ENCODE peak calls at places on chromosome 3, in four cellular contexts. C is K562, W is GM12878, E is HepG2. P is an unnamed sample.

GRCh38 chr3:132593950-132594328 is 3.1 kb upstream of the ACKR4 start:
- DNase-seq in W (no peak), E (no peak), C (no peak), P (no peak)

GRCh38 chr3:100317928-100318327 is 16.6 kb upstream of the NIT2 start:
- DNase-seq in W (no peak), C (no peak), E (no peak), P (no peak)

GRCh38 chr3:187165144-187165543 is 25.8 kb upstream of the RPL39L start:
- DNase-seq in W (no peak), E (peak; percentile 58), C (peak; percentile 53), P (peak; percentile 53)

GRCh38 chr3:130645261-130645660 is 101.4 kb downstream of the PIK3R4 start:
- DNase-seq in W (no peak), E (no peak), C (no peak), P (no peak)

GRCh38 chr3:171420667-171421066 is 39.5 kb downstream of the TNIK start:
- DNase-seq in E (no peak), C (no peak), W (no peak), P (no peak)

GRCh38 chr3:144470646-144471045 is 499.0 kb downstream of the DIPK2A start:
- DNase-seq in C (no peak), W (no peak), E (no peak), P (no peak)

GRCh38 chr3:42077785-42078184 is 13.4 kb upstream of the TRAK1 start:
- DNase-seq in C (no peak), W (no peak), E (no peak), P (no peak)

GRCh38 chr3:5304789-5305680 is 117.5 kb downstream of the EDEM1 start:
- DNase-seq in C (peak; percentile 56), E (peak; percentile 34), W (no peak), P (peak; percentile 41)

GRCh38 chr3:60582285-60582684 is 669.0 kb downstream of the FHIT start:
- DNase-seq in E (no peak), W (no peak), C (no peak), P (no peak)

GRCh38 chr3:159266779-159267178 is 464.9 kb downstream of the MFSD1 start:
- DNase-seq in C (peak; percentile 43), W (no peak), E (peak; percentile 23), P (peak; percentile 61)

GRCh38 chr3:2993719-2994118 is 116.5 kb downstream of the IL5RA start:
- DNase-seq in W (no peak), E (no peak), C (no peak), P (no peak)

GRCh38 chr3:42683875-42684593 is 1.3 kb upstream of the KLHL40 start:
- DNase-seq in C (peak; percentile 98), W (no peak), E (peak; percentile 71), P (peak; percentile 76)

GRCh38 chr3:120424506-120424905 is 26.3 kb downstream of the FSTL1 start:
- DNase-seq in C (no peak), W (no peak), E (no peak), P (no peak)

GRCh38 chr3:119367000-119367399 is 72.8 kb downstream of the ARHGAP31 start:
- DNase-seq in C (no peak), W (no peak), E (no peak), P (no peak)

GRCh38 chr3:112531358-112531781 is 30.4 kb downstream of the ATG3 start:
- DNase-seq in W (no peak), E (peak; percentile 3), C (peak; percentile 7), P (peak; percentile 38)

GRCh38 chr3:30752961-30753360 is 141.5 kb downstream of the GADL1 start:
- DNase-seq in W (no peak), C (no peak), E (peak; percentile 21), P (peak; percentile 60)

GRCh38 chr3:53715815-53716483 is 130.3 kb downstream of the CHDH start:
- DNase-seq in E (no peak), C (no peak), W (no peak), P (no peak)

GRCh38 chr3:38122712-38123290 is 14.1 kb downstream of the ACAA1 start:
- DNase-seq in E (no peak), C (no peak), W (no peak), P (no peak)

GRCh38 chr3:66476852-66477381 is 23.9 kb downstream of the LRIG1 start:
- DNase-seq in E (peak; percentile 58), C (no peak), W (no peak), P (no peak)

GRCh38 chr3:119990888-119991287 is 103.4 kb downstream of the GSK3B start:
- DNase-seq in W (no peak), E (no peak), C (no peak), P (no peak)

GRCh38 chr3:126937533-126938432 is 45.1 kb upstream of the PLXNA1 start:
- DNase-seq in C (no peak), W (no peak), E (no peak), P (no peak)

GRCh38 chr3:69806735-69807438 is 67.6 kb downstream of the MITF start:
- DNase-seq in C (no peak), W (no peak), E (no peak), P (no peak)

GRCh38 chr3:142649996-142650693 is 54.0 kb downstream of the PLS1 start:
- DNase-seq in E (no peak), C (no peak), W (no peak), P (no peak)

GRCh38 chr3:49668414-49668797 is 5.7 kb upstream of the APEH start:
- DNase-seq in W (no peak), E (peak; percentile 76), C (peak; percentile 31), P (peak; percentile 50)

GRCh38 chr3:146968204-146968651 is 363.1 kb upstream of the PLSCR5 start:
- DNase-seq in E (no peak), W (no peak), C (no peak), P (no peak)

GRCh38 chr3:9396301-9396631 is 1.1 kb upstream of the SETD5 start:
- DNase-seq in E (no peak), W (peak; percentile 72), C (peak; percentile 84), P (peak; percentile 76)

GRCh38 chr3:36800533-36801116 is 36.3 kb upstream of the DCLK3 start:
- DNase-seq in E (no peak), C (no peak), W (no peak), P (no peak)

GRCh38 chr3:71005797-71006321 is 577.7 kb downstream of the FOXP1 start:
- DNase-seq in E (no peak), C (no peak), W (no peak), P (no peak)

GRCh38 chr3:103158183-103158582 is 723.4 kb downstream of the ZPLD1 start:
- DNase-seq in W (no peak), E (no peak), C (no peak), P (peak; percentile 0)
- TF ChIP-seq JUNB in W (no peak), E (no peak), C (no peak), P (no peak)

GRCh38 chr3:141306922-141307321 is 61.4 kb upstream of the ZBTB38 start:
- DNase-seq in W (no peak), E (no peak), C (no peak), P (no peak)
- TF ChIP-seq MYC in W (no peak), E (no peak), C (no peak), P (no peak)

GRCh38 chr3:195542261-195542660 is 864 bp downstream of the PPP1R2 start:
- DNase-seq in C (no peak), W (no peak), E (no peak), P (no peak)
- TF ChIP-seq JUNB in C (no peak), W (no peak), E (no peak), P (no peak)

GRCh38 chr3:12750223-12750622 is 8.8 kb downstream of the TMEM40 start:
- DNase-seq in E (peak; percentile 31), C (no peak), W (no peak), P (no peak)
- TF ChIP-seq MYC in E (no peak), C (no peak), W (no peak), P (no peak)

DNA sequence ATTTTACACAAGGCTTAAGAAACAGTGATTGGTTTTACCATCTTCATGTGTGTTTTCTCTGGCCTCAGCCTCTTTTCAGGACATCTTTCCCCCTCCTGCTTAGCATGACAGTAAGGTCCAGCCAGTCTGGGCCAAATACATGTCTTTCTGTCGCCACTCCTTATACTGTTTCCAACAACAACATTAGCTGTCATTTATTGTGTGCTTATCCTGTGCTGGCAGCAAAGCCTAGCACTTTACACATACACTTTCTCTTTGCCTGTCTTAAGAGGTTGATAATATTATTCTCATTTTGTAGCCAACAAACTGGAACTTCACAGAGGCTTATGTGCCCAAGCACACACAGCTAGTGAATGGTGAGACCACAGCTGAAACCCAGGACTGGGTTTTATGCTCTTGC is 37.8 kb downstream of the B3GALNT1 start:
- DNase-seq in E (no peak), C (no peak), W (no peak), P (no peak)
- TF ChIP-seq JUNB in E (no peak), C (no peak), W (no peak), P (no peak)

GRCh38 chr3:176855213-176855612 is 342.1 kb downstream of the TBL1XR1 start:
- DNase-seq in C (no peak), E (no peak), W (no peak), P (no peak)

GRCh38 chr3:176855901-176856486 is 341.3 kb downstream of the TBL1XR1 start:
- DNase-seq in W (no peak), C (no peak), E (no peak), P (no peak)

DNA sequence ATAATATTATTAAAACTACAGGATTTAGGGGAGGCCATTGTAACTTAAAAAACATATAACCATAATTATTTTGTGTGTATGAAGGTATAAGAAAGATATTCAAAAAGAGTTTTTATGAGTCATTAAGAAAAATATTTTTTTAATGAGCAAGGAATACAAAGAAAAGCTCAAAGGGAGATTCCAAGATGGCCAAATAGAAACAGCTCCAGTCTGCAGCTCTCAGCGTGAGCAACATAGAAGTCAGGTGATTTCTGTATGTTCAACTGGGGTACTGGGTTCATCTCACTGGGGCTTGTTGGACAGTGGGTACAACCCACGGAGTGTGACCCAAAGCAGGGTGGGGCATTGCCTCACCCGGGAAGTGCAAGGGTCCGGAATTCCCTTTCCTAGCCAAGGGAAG is 336.1 kb downstream of the TBL1XR1 start:
- DNase-seq in C (no peak), E (no peak), W (no peak), P (no peak)
- TF ChIP-seq MYC in C (no peak), E (no peak), W (no peak), P (no peak)

GRCh38 chr3:193046369-193046768 is 128.7 kb upstream of the MB21D2 start:
- DNase-seq in C (no peak), E (no peak), W (no peak), P (no peak)

GRCh38 chr3:193039058-193039457 is 121.4 kb upstream of the MB21D2 start:
- DNase-seq in E (no peak), W (no peak), C (no peak), P (no peak)

DNA sequence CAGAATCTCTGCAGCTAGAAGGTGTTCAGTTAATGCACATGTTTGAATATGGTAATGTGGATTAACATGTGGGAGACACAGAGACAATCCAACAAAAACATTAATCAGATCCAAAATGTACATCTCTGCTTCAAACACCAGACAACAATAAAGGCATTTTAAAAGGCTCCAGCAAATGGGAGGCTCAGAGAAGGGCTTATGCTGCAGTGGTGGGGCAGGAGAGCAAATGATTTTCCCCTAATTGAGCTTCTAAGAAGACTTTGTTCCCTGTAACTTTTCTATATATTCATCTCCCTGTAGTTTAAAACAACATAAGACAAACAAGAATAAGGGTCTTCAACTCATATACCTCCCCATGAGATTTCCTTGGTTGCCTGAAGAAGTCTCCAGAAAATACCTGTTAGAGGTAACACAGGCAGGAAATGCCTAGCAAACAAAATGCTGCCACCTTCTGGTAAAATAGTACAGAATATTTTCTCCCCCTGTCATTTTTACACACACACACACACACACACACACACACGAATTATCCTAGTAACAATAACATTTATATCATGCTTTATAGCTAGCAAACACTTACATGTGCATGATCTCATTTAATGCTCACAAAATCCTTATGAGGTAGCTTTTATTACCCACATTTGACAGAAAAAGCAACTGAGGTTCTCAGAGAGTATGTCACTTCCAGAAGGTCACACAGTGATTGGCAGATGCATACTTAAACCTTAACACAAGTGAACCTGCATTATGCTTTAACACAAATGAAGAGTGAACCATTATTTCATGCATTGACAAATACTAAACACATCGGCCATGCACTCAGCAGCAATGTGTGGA is 123.4 kb upstream of the MB21D2 start:
- DNase-seq in W (peak; percentile 5), E (peak; percentile 24), C (peak; percentile 12), P (peak; percentile 15)
- TF ChIP-seq JUNB in W (no peak), E (no peak), C (no peak), P (no peak)

P was measured in A549.